ENCODE peak calls at places on chromosome 6, in nine cellular contexts. O is ovary, Y is spleen, Q is HepG2, L is HCT116, K is uterus, I is A549, T is IMR-90, Z is body of pancreas. E is an unnamed sample.

GRCh38 chr6:112936476-112936875 is 589.3 kb downstream of the RFPL4B start:
- DNase-seq in O (no peak), Y (no peak), Q (no peak), L (no peak), K (no peak), I (no peak), T (peak; percentile 72), Z (no peak), E (no peak)

GRCh38 chr6:138724015-138724414 is 49.6 kb upstream of the CCDC28A start:
- DNase-seq in O (no peak), Y (no peak), Q (peak; percentile 53), L (peak; percentile 28), K (no peak), I (no peak), T (no peak), Z (peak; percentile 22), E (no peak)

GRCh38 chr6:142523485-142523884 is 221.7 kb downstream of the ADGRG6 start:
- DNase-seq in O (no peak), Y (no peak), Q (no peak), L (no peak), K (no peak), I (no peak), T (peak; percentile 47), Z (no peak), E (no peak)

GRCh38 chr6:12482386-12482785 is 192.2 kb downstream of the EDN1 start:
- DNase-seq in O (no peak), Y (no peak), Q (no peak), L (no peak), K (no peak), I (no peak), T (no peak), Z (no peak), E (no peak)

GRCh38 chr6:144990768-144991167 is 705.6 kb downstream of the UTRN start:
- DNase-seq in O (no peak), Y (no peak), Q (no peak), L (no peak), K (no peak), I (no peak), T (no peak), Z (no peak), E (no peak)

GRCh38 chr6:15526129-15526764 is 136.6 kb downstream of the DTNBP1 start:
- DNase-seq in O (no peak), Y (no peak), Q (peak; percentile 37), L (no peak), K (no peak), I (no peak), T (no peak), Z (no peak), E (no peak)

GRCh38 chr6:109241199-109241598 is 141.1 kb downstream of the CD164 start:
- DNase-seq in O (no peak), Y (no peak), Q (no peak), L (no peak), K (no peak), I (no peak), T (no peak), Z (no peak), E (no peak)

GRCh38 chr6:108948252-108948651 is 100.0 kb downstream of the ARMC2 start:
- DNase-seq in O (no peak), Y (peak; percentile 76), Q (no peak), L (no peak), K (no peak), I (no peak), T (no peak), Z (peak; percentile 34), E (no peak)

GRCh38 chr6:108274546-108274945 is 13.7 kb upstream of the SNX3 start:
- DNase-seq in O (no peak), Y (no peak), Q (no peak), L (no peak), K (no peak), I (no peak), T (no peak), Z (no peak), E (no peak)

GRCh38 chr6:106077170-106077569 is 9.0 kb upstream of the PRDM1 start:
- DNase-seq in O (no peak), Y (no peak), Q (no peak), L (no peak), K (no peak), I (no peak), T (peak; percentile 53), Z (no peak), E (no peak)

GRCh38 chr6:29845405-29846006 is 17.9 kb downstream of the HLA-G start:
- DNase-seq in O (no peak), Y (no peak), Q (peak; percentile 45), L (peak; percentile 84), K (no peak), I (no peak), T (no peak), Z (no peak), E (no peak)

GRCh38 chr6:125804264-125804663 is 13.5 kb downstream of the NCOA7 start:
- DNase-seq in O (no peak), Y (no peak), Q (no peak), L (no peak), K (no peak), I (no peak), T (no peak), Z (no peak), E (no peak)

GRCh38 chr6:109172096-109172495 is 76.8 kb downstream of the CEP57L1 start:
- DNase-seq in O (no peak), Y (no peak), Q (peak; percentile 24), L (no peak), K (no peak), I (no peak), T (no peak), Z (no peak), E (no peak)

GRCh38 chr6:121868191-121868590 is 432.7 kb downstream of the GJA1 start:
- DNase-seq in O (no peak), Y (no peak), Q (no peak), L (no peak), K (no peak), I (no peak), T (peak; percentile 44), Z (no peak), E (no peak)

GRCh38 chr6:89610149-89610642 is 28.4 kb downstream of the LYRM2 start:
- DNase-seq in O (peak; percentile 71), Y (peak; percentile 91), Q (peak; percentile 40), L (peak; percentile 19), K (peak; percentile 46), I (peak; percentile 38), T (peak; percentile 12), Z (peak; percentile 66), E (peak; percentile 23)

GRCh38 chr6:87745966-87746721 is 44.1 kb upstream of the AKIRIN2 start:
- DNase-seq in O (no peak), Y (no peak), Q (no peak), L (no peak), K (no peak), I (no peak), T (no peak), Z (no peak), E (no peak)

GRCh38 chr6:112432853-112433252 is 85.7 kb downstream of the RFPL4B start:
- DNase-seq in O (no peak), Y (no peak), Q (no peak), L (no peak), K (no peak), I (no peak), T (peak; percentile 21), Z (no peak), E (no peak)

GRCh38 chr6:158232445-158233213 is 64.5 kb downstream of the GTF2H5 start:
- DNase-seq in O (peak; percentile 67), Y (peak; percentile 88), Q (peak; percentile 42), L (no peak), K (peak; percentile 51), I (peak; percentile 20), T (peak; percentile 63), Z (peak; percentile 63), E (peak; percentile 79)
- TF ChIP-seq POLR2A in O (no peak), Y (no peak), Q (no peak), L (no peak), K (no peak), I (no peak), T (peak; percentile 23), Z (peak; percentile 53), E (no peak)

GRCh38 chr6:149325648-149326236 is 8.2 kb downstream of the TAB2 start:
- DNase-seq in O (no peak), Y (no peak), Q (no peak), L (no peak), K (no peak), I (no peak), T (no peak), Z (no peak), E (no peak)
- H3K27ac ChIP-seq in O (no peak overlapping the region), Y (no peak overlapping the region), Q (no peak overlapping the region), L (no peak overlapping the region), K (no peak overlapping the region), I (no peak overlapping the region), T (no peak overlapping the region), Z (no peak overlapping the region), E (no peak overlapping the region)

GRCh38 chr6:150491796-150492142 is 107.9 kb upstream of the PLEKHG1 start:
- DNase-seq in O (no peak), Y (no peak), Q (no peak), L (no peak), K (no peak), I (no peak), T (no peak), Z (no peak), E (no peak)
- H3K9me3 ChIP-seq in O (no peaks in the 10 kb centered on the region), Y (peaks cover 6% of the 10 kb centered on the region), Q (no peaks in the 10 kb centered on the region), L (no peaks in the 10 kb centered on the region), K (no peaks in the 10 kb centered on the region), I (no peaks in the 10 kb centered on the region), T (no peaks in the 10 kb centered on the region), Z (no peaks in the 10 kb centered on the region), E (no peaks in the 10 kb centered on the region)

GRCh38 chr6:31614075-31614619 is 887 bp upstream of the AIF1 start:
- DNase-seq in O (no peak), Y (no peak), Q (peak; percentile 44), L (no peak), K (no peak), I (no peak), T (no peak), Z (no peak), E (no peak)
- TF ChIP-seq POLR2A in O (no peak), Y (no peak), Q (peak; percentile 43), L (no peak), K (no peak), I (no peak), T (no peak), Z (no peak), E (no peak)

DNA sequence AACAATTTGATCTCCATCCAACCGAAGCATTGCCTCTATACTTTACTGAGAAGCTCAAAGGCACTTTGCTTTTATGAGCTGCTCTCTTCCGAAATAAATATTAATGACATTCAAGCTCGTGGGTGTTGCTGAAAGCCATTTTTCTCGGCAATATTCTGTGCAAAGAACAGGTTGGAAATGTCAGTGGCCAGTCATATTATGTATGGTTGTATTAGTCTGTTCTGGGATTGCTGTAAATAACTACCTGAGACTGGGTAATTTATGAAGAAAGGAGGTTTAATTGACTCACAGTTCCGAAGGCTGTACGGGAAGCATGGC is 32.1 kb downstream of the TUBB2B start:
- DNase-seq in O (no peak), Y (no peak), Q (no peak), L (no peak), K (no peak), I (no peak), T (no peak), Z (no peak), E (no peak)
- H3K27ac ChIP-seq in O (no peak overlapping the region), Y (no peak overlapping the region), Q (peak overlapping the region; percentile 66), L (no peak overlapping the region), K (peak overlapping the region; percentile 70), I (peak overlapping the region; percentile 66), T (no peak overlapping the region), Z (no peak overlapping the region), E (no peak overlapping the region)

GRCh38 chr6:168268755-168269154 is 50.8 kb downstream of the DACT2 start:
- DNase-seq in O (no peak), Y (no peak), Q (no peak), L (no peak), K (no peak), I (no peak), T (no peak), Z (no peak), E (no peak)
- H3K9me3 ChIP-seq in O (no peaks in the 10 kb centered on the region), Y (no peaks in the 10 kb centered on the region), Q (no peaks in the 10 kb centered on the region), L (no peaks in the 10 kb centered on the region), K (no peaks in the 10 kb centered on the region), I (no peaks in the 10 kb centered on the region), T (peaks cover 29% of the 10 kb centered on the region), Z (no peaks in the 10 kb centered on the region), E (no peaks in the 10 kb centered on the region)

E was measured in gastrocnemius medialis.